ENCODE peak calls at places on chromosomes 12 and 14, in seven cellular contexts. One of them, this sample, is unnamed.

GRCh38 chr12:122130150-122130549 is 43.9 kb downstream of the IL31 start:
- DNase-seq in CD8-positive, alpha-beta memory T cell: no peak
- DNase-seq in naive thymus-derived CD8-positive, alpha-beta T cell: no peak
- DNase-seq in endothelial cell: no peak
- DNase-seq in LoVo: no peak
- DNase-seq in NCI-H2029 treated with DMSO at 0.1 percent for 48 hours: no peak
- DNase-seq in NCI-H82: no peak
- DNase-seq in this sample: no peak

GRCh38 chr12:122871851-122872785 is 23.8 kb downstream of the VPS37B start:
- DNase-seq in LoVo: no peak
- DNase-seq in NCI-H2029 treated with DMSO at 0.1 percent for 48 hours: peak; percentile 94
- DNase-seq in CD8-positive, alpha-beta memory T cell: no peak
- DNase-seq in NCI-H82: peak; percentile 33
- DNase-seq in endothelial cell: no peak
- DNase-seq in naive thymus-derived CD8-positive, alpha-beta T cell: peak; percentile 47
- DNase-seq in this sample: no peak

GRCh38 chr12:127342861-127343260 is 924.1 kb upstream of the TMEM132C start:
- DNase-seq in naive thymus-derived CD8-positive, alpha-beta T cell: no peak
- DNase-seq in endothelial cell: no peak
- DNase-seq in CD8-positive, alpha-beta memory T cell: no peak
- DNase-seq in LoVo: no peak
- DNase-seq in NCI-H82: no peak
- DNase-seq in NCI-H2029 treated with DMSO at 0.1 percent for 48 hours: no peak
- DNase-seq in this sample: no peak

GRCh38 chr14:100140452-100141132 is 18.9 kb downstream of the DEGS2 start:
- DNase-seq in LoVo: no peak
- DNase-seq in CD8-positive, alpha-beta memory T cell: no peak
- DNase-seq in NCI-H2029 treated with DMSO at 0.1 percent for 48 hours: no peak
- DNase-seq in endothelial cell: peak; percentile 65
- DNase-seq in NCI-H82: no peak
- DNase-seq in naive thymus-derived CD8-positive, alpha-beta T cell: no peak
- DNase-seq in this sample: peak; percentile 90

GRCh38 chr12:46676797-46677520 is 148.8 kb downstream of the SLC38A4 start:
- DNase-seq in NCI-H2029 treated with DMSO at 0.1 percent for 48 hours: no peak
- DNase-seq in endothelial cell: no peak
- DNase-seq in naive thymus-derived CD8-positive, alpha-beta T cell: no peak
- DNase-seq in LoVo: peak; percentile 22
- DNase-seq in CD8-positive, alpha-beta memory T cell: no peak
- DNase-seq in NCI-H82: no peak
- DNase-seq in this sample: no peak

GRCh38 chr14:74572829-74573360 is 39.1 kb downstream of the LTBP2 start:
- DNase-seq in NCI-H82: no peak
- DNase-seq in NCI-H2029 treated with DMSO at 0.1 percent for 48 hours: no peak
- DNase-seq in endothelial cell: no peak
- DNase-seq in naive thymus-derived CD8-positive, alpha-beta T cell: no peak
- DNase-seq in LoVo: no peak
- DNase-seq in CD8-positive, alpha-beta memory T cell: no peak
- DNase-seq in this sample: no peak

GRCh38 chr14:53900499-53900898 is 56.1 kb downstream of the BMP4 start:
- DNase-seq in CD8-positive, alpha-beta memory T cell: no peak
- DNase-seq in NCI-H2029 treated with DMSO at 0.1 percent for 48 hours: no peak
- DNase-seq in naive thymus-derived CD8-positive, alpha-beta T cell: no peak
- DNase-seq in NCI-H82: no peak
- DNase-seq in LoVo: no peak
- DNase-seq in endothelial cell: no peak
- DNase-seq in this sample: no peak

GRCh38 chr14:58637040-58637390 is 747 bp upstream of the DACT1 start:
- DNase-seq in LoVo: no peak
- DNase-seq in endothelial cell: no peak
- DNase-seq in CD8-positive, alpha-beta memory T cell: no peak
- DNase-seq in NCI-H82: peak; percentile 20
- DNase-seq in NCI-H2029 treated with DMSO at 0.1 percent for 48 hours: no peak
- DNase-seq in naive thymus-derived CD8-positive, alpha-beta T cell: no peak
- DNase-seq in this sample: no peak

GRCh38 chr14:61109288-61109687 is 128.2 kb downstream of the SLC38A6 start:
- DNase-seq in endothelial cell: no peak
- DNase-seq in NCI-H82: no peak
- DNase-seq in LoVo: no peak
- DNase-seq in naive thymus-derived CD8-positive, alpha-beta T cell: no peak
- DNase-seq in CD8-positive, alpha-beta memory T cell: no peak
- DNase-seq in NCI-H2029 treated with DMSO at 0.1 percent for 48 hours: no peak
- DNase-seq in this sample: no peak

GRCh38 chr12:95208678-95209077 is 8.6 kb downstream of the FGD6 start:
- DNase-seq in endothelial cell: no peak
- DNase-seq in LoVo: no peak
- DNase-seq in NCI-H2029 treated with DMSO at 0.1 percent for 48 hours: no peak
- DNase-seq in CD8-positive, alpha-beta memory T cell: no peak
- DNase-seq in naive thymus-derived CD8-positive, alpha-beta T cell: no peak
- DNase-seq in NCI-H82: no peak
- DNase-seq in this sample: no peak

GRCh38 chr14:93146119-93146518 is 30.4 kb upstream of the ITPK1 start:
- DNase-seq in CD8-positive, alpha-beta memory T cell: no peak
- DNase-seq in LoVo: no peak
- DNase-seq in endothelial cell: no peak
- DNase-seq in NCI-H2029 treated with DMSO at 0.1 percent for 48 hours: no peak
- DNase-seq in naive thymus-derived CD8-positive, alpha-beta T cell: no peak
- DNase-seq in NCI-H82: no peak
- DNase-seq in this sample: no peak

GRCh38 chr12:105204916-105205315 is 31.1 kb downstream of the APPL2 start:
- DNase-seq in NCI-H82: no peak
- DNase-seq in endothelial cell: no peak
- DNase-seq in naive thymus-derived CD8-positive, alpha-beta T cell: no peak
- DNase-seq in NCI-H2029 treated with DMSO at 0.1 percent for 48 hours: no peak
- DNase-seq in CD8-positive, alpha-beta memory T cell: no peak
- DNase-seq in LoVo: no peak
- DNase-seq in this sample: no peak

GRCh38 chr12:57430117-57430930 is 519 bp downstream of the R3HDM2 start:
- DNase-seq in LoVo: peak; percentile 61
- DNase-seq in endothelial cell: peak; percentile 65
- DNase-seq in NCI-H2029 treated with DMSO at 0.1 percent for 48 hours: no peak
- DNase-seq in NCI-H82: peak; percentile 57
- DNase-seq in naive thymus-derived CD8-positive, alpha-beta T cell: peak; percentile 57
- DNase-seq in CD8-positive, alpha-beta memory T cell: no peak
- DNase-seq in this sample: peak; percentile 81

GRCh38 chr14:32211068-32211404 is 8.0 kb upstream of the RNU6-8 start:
- DNase-seq in naive thymus-derived CD8-positive, alpha-beta T cell: no peak
- DNase-seq in endothelial cell: no peak
- DNase-seq in CD8-positive, alpha-beta memory T cell: no peak
- DNase-seq in NCI-H82: peak; percentile 23
- DNase-seq in LoVo: no peak
- DNase-seq in NCI-H2029 treated with DMSO at 0.1 percent for 48 hours: no peak
- DNase-seq in this sample: no peak

GRCh38 chr12:88723219-88723618 is 142.9 kb upstream of the KITLG start:
- DNase-seq in naive thymus-derived CD8-positive, alpha-beta T cell: no peak
- DNase-seq in NCI-H82: no peak
- DNase-seq in LoVo: no peak
- DNase-seq in CD8-positive, alpha-beta memory T cell: no peak
- DNase-seq in NCI-H2029 treated with DMSO at 0.1 percent for 48 hours: no peak
- DNase-seq in endothelial cell: no peak
- DNase-seq in this sample: no peak

GRCh38 chr12:131370321-131370720 is 340.6 kb upstream of the SFSWAP start:
- DNase-seq in LoVo: no peak
- DNase-seq in NCI-H2029 treated with DMSO at 0.1 percent for 48 hours: no peak
- DNase-seq in naive thymus-derived CD8-positive, alpha-beta T cell: no peak
- DNase-seq in CD8-positive, alpha-beta memory T cell: no peak
- DNase-seq in NCI-H82: no peak
- DNase-seq in endothelial cell: no peak
- DNase-seq in this sample: no peak

GRCh38 chr12:121989266-121989950 is 32.3 kb upstream of the BCL7A start:
- DNase-seq in naive thymus-derived CD8-positive, alpha-beta T cell: no peak
- DNase-seq in endothelial cell: no peak
- DNase-seq in NCI-H2029 treated with DMSO at 0.1 percent for 48 hours: no peak
- DNase-seq in NCI-H82: no peak
- DNase-seq in LoVo: no peak
- DNase-seq in CD8-positive, alpha-beta memory T cell: no peak
- DNase-seq in this sample: no peak

GRCh38 chr12:113862570-113863454 is 103.3 kb downstream of the RBM19 start:
- DNase-seq in NCI-H2029 treated with DMSO at 0.1 percent for 48 hours: no peak
- DNase-seq in endothelial cell: no peak
- DNase-seq in NCI-H82: peak; percentile 75
- DNase-seq in LoVo: no peak
- DNase-seq in naive thymus-derived CD8-positive, alpha-beta T cell: no peak
- DNase-seq in CD8-positive, alpha-beta memory T cell: no peak
- DNase-seq in this sample: peak; percentile 61

GRCh38 chr14:92520701-92521415 is 7.3 kb downstream of the RIN3 start:
- DNase-seq in LoVo: no peak
- DNase-seq in CD8-positive, alpha-beta memory T cell: no peak
- DNase-seq in NCI-H82: no peak
- DNase-seq in endothelial cell: no peak
- DNase-seq in NCI-H2029 treated with DMSO at 0.1 percent for 48 hours: no peak
- DNase-seq in naive thymus-derived CD8-positive, alpha-beta T cell: no peak
- DNase-seq in this sample: no peak

GRCh38 chr12:113239288-113239771 is 18.1 kb downstream of the TPCN1 start:
- DNase-seq in endothelial cell: no peak
- DNase-seq in naive thymus-derived CD8-positive, alpha-beta T cell: no peak
- DNase-seq in NCI-H82: no peak
- DNase-seq in NCI-H2029 treated with DMSO at 0.1 percent for 48 hours: no peak
- DNase-seq in LoVo: peak; percentile 38
- DNase-seq in CD8-positive, alpha-beta memory T cell: no peak
- DNase-seq in this sample: no peak

GRCh38 chr14:60734465-60735242 is at the start of gene MNAT1:
- DNase-seq in endothelial cell: peak; percentile 80
- DNase-seq in LoVo: peak; percentile 85
- DNase-seq in NCI-H82: peak; percentile 85
- DNase-seq in naive thymus-derived CD8-positive, alpha-beta T cell: peak; percentile 83
- DNase-seq in CD8-positive, alpha-beta memory T cell: peak; percentile 47
- DNase-seq in NCI-H2029 treated with DMSO at 0.1 percent for 48 hours: peak; percentile 96
- DNase-seq in this sample: peak; percentile 89

GRCh38 chr12:58818546-58818945 is 101.8 kb downstream of the LRIG3 start:
- DNase-seq in NCI-H2029 treated with DMSO at 0.1 percent for 48 hours: no peak
- DNase-seq in endothelial cell: no peak
- DNase-seq in LoVo: no peak
- DNase-seq in naive thymus-derived CD8-positive, alpha-beta T cell: no peak
- DNase-seq in CD8-positive, alpha-beta memory T cell: no peak
- DNase-seq in NCI-H82: no peak
- DNase-seq in this sample: no peak

GRCh38 chr12:123120452-123121166 is 30.3 kb downstream of the PITPNM2 start:
- DNase-seq in NCI-H2029 treated with DMSO at 0.1 percent for 48 hours: peak; percentile 48
- DNase-seq in naive thymus-derived CD8-positive, alpha-beta T cell: peak; percentile 61
- DNase-seq in LoVo: no peak
- DNase-seq in NCI-H82: no peak
- DNase-seq in CD8-positive, alpha-beta memory T cell: no peak
- DNase-seq in endothelial cell: no peak
- DNase-seq in this sample: no peak

GRCh38 chr14:93764211-93764659 is 24.1 kb downstream of the PRIMA1 start:
- DNase-seq in naive thymus-derived CD8-positive, alpha-beta T cell: no peak
- DNase-seq in endothelial cell: no peak
- DNase-seq in CD8-positive, alpha-beta memory T cell: no peak
- DNase-seq in NCI-H82: no peak
- DNase-seq in NCI-H2029 treated with DMSO at 0.1 percent for 48 hours: no peak
- DNase-seq in LoVo: peak; percentile 20
- DNase-seq in this sample: no peak

GRCh38 chr14:61505815-61506809 is 184.7 kb downstream of the PRKCH start:
- DNase-seq in naive thymus-derived CD8-positive, alpha-beta T cell: no peak
- DNase-seq in CD8-positive, alpha-beta memory T cell: no peak
- DNase-seq in endothelial cell: no peak
- DNase-seq in NCI-H2029 treated with DMSO at 0.1 percent for 48 hours: no peak
- DNase-seq in LoVo: no peak
- DNase-seq in NCI-H82: no peak
- DNase-seq in this sample: no peak

GRCh38 chr12:85423947-85424346 is 143.9 kb downstream of the ALX1 start:
- DNase-seq in NCI-H2029 treated with DMSO at 0.1 percent for 48 hours: no peak
- DNase-seq in endothelial cell: no peak
- DNase-seq in LoVo: no peak
- DNase-seq in CD8-positive, alpha-beta memory T cell: no peak
- DNase-seq in naive thymus-derived CD8-positive, alpha-beta T cell: no peak
- DNase-seq in NCI-H82: no peak
- DNase-seq in this sample: peak; percentile 56

GRCh38 chr12:94123127-94123526 is 25.2 kb upstream of the PLXNC1 start:
- DNase-seq in NCI-H82: no peak
- DNase-seq in endothelial cell: no peak
- DNase-seq in naive thymus-derived CD8-positive, alpha-beta T cell: no peak
- DNase-seq in LoVo: no peak
- DNase-seq in CD8-positive, alpha-beta memory T cell: no peak
- DNase-seq in NCI-H2029 treated with DMSO at 0.1 percent for 48 hours: no peak
- DNase-seq in this sample: peak; percentile 80

GRCh38 chr12:49870501-49871262 is 27.8 kb upstream of the BCDIN3D start:
- DNase-seq in NCI-H82: no peak
- DNase-seq in naive thymus-derived CD8-positive, alpha-beta T cell: no peak
- DNase-seq in NCI-H2029 treated with DMSO at 0.1 percent for 48 hours: no peak
- DNase-seq in CD8-positive, alpha-beta memory T cell: no peak
- DNase-seq in LoVo: no peak
- DNase-seq in endothelial cell: no peak
- DNase-seq in this sample: no peak

GRCh38 chr12:90922068-90922743 is 32.8 kb downstream of the CCER1 start:
- DNase-seq in NCI-H82: no peak
- DNase-seq in CD8-positive, alpha-beta memory T cell: no peak
- DNase-seq in LoVo: no peak
- DNase-seq in NCI-H2029 treated with DMSO at 0.1 percent for 48 hours: no peak
- DNase-seq in naive thymus-derived CD8-positive, alpha-beta T cell: no peak
- DNase-seq in endothelial cell: no peak
- DNase-seq in this sample: no peak

GRCh38 chr14:61620130-61620946 is 75.0 kb upstream of the HIF1A start:
- DNase-seq in naive thymus-derived CD8-positive, alpha-beta T cell: no peak
- DNase-seq in NCI-H82: no peak
- DNase-seq in NCI-H2029 treated with DMSO at 0.1 percent for 48 hours: no peak
- DNase-seq in CD8-positive, alpha-beta memory T cell: no peak
- DNase-seq in LoVo: no peak
- DNase-seq in endothelial cell: no peak
- DNase-seq in this sample: peak; percentile 37

GRCh38 chr14:71661441-71661840 is 270.8 kb upstream of the RGS6 start:
- DNase-seq in naive thymus-derived CD8-positive, alpha-beta T cell: no peak
- DNase-seq in NCI-H2029 treated with DMSO at 0.1 percent for 48 hours: no peak
- DNase-seq in endothelial cell: no peak
- DNase-seq in LoVo: no peak
- DNase-seq in CD8-positive, alpha-beta memory T cell: no peak
- DNase-seq in NCI-H82: no peak
- DNase-seq in this sample: no peak

GRCh38 chr14:100025111-100025510 is 40.1 kb upstream of the EVL start:
- DNase-seq in LoVo: peak; percentile 11
- DNase-seq in CD8-positive, alpha-beta memory T cell: no peak
- DNase-seq in endothelial cell: peak; percentile 34
- DNase-seq in naive thymus-derived CD8-positive, alpha-beta T cell: peak; percentile 12
- DNase-seq in NCI-H82: peak; percentile 71
- DNase-seq in NCI-H2029 treated with DMSO at 0.1 percent for 48 hours: no peak
- DNase-seq in this sample: peak; percentile 75

GRCh38 chr12:68636268-68636667 is 25.6 kb downstream of the RAP1B start:
- DNase-seq in endothelial cell: no peak
- DNase-seq in LoVo: no peak
- DNase-seq in NCI-H2029 treated with DMSO at 0.1 percent for 48 hours: no peak
- DNase-seq in CD8-positive, alpha-beta memory T cell: no peak
- DNase-seq in naive thymus-derived CD8-positive, alpha-beta T cell: no peak
- DNase-seq in NCI-H82: no peak
- DNase-seq in this sample: no peak

GRCh38 chr12:27257104-27257848 is 13.2 kb downstream of the STK38L start:
- DNase-seq in LoVo: no peak
- DNase-seq in NCI-H2029 treated with DMSO at 0.1 percent for 48 hours: no peak
- DNase-seq in CD8-positive, alpha-beta memory T cell: no peak
- DNase-seq in naive thymus-derived CD8-positive, alpha-beta T cell: no peak
- DNase-seq in NCI-H82: no peak
- DNase-seq in endothelial cell: no peak
- DNase-seq in this sample: no peak

GRCh38 chr12:2326470-2326869 is 273.7 kb downstream of the CACNA1C start:
- DNase-seq in NCI-H82: no peak
- DNase-seq in LoVo: no peak
- DNase-seq in endothelial cell: no peak
- DNase-seq in CD8-positive, alpha-beta memory T cell: no peak
- DNase-seq in naive thymus-derived CD8-positive, alpha-beta T cell: no peak
- DNase-seq in NCI-H2029 treated with DMSO at 0.1 percent for 48 hours: no peak
- DNase-seq in this sample: no peak

GRCh38 chr14:23413681-23414080 is 5.6 kb upstream of the MYH6 start:
- DNase-seq in CD8-positive, alpha-beta memory T cell: no peak
- DNase-seq in LoVo: no peak
- DNase-seq in naive thymus-derived CD8-positive, alpha-beta T cell: no peak
- DNase-seq in NCI-H2029 treated with DMSO at 0.1 percent for 48 hours: no peak
- DNase-seq in NCI-H82: no peak
- DNase-seq in endothelial cell: no peak
- DNase-seq in this sample: no peak